ENCODE peak calls at places on chromosomes 2 and 18, in six cellular contexts. J is GM23248, U is endothelial cell of umbilical vein, O is thyroid gland, N is coronary artery, G is A549. X is an unnamed sample.

GRCh38 chr2:56448403-56448998 is 264.7 kb downstream of the CCDC85A start:
- DNase-seq in J (peak), U (no peak), G (peak), N (no peak), O (no peak), X (no peak)

GRCh38 chr2:196660264-196660663 is 20.7 kb downstream of the CCDC150 start:
- DNase-seq in J (peak), G (no peak), N (no peak), O (no peak), U (peak), X (no peak)

GRCh38 chr2:135797497-135798274 is 39.3 kb downstream of the LCT start:
- DNase-seq in O (peak), G (peak), U (peak), N (no peak), J (peak), X (no peak)

GRCh38 chr2:72917875-72918660 is 749 bp downstream of the EMX1 start:
- DNase-seq in J (no peak), U (no peak), O (no peak), N (no peak), G (no peak), X (no peak)

GRCh38 chr2:191304939-191305875 is 60.0 kb downstream of the MYO1B start:
- DNase-seq in U (peak), G (no peak), N (peak), J (peak), O (peak), X (no peak)

GRCh38 chr2:129760669-129761068 is 218.8 kb upstream of the RAB6C start:
- DNase-seq in U (no peak), O (no peak), G (no peak), J (no peak), N (peak), X (no peak)

GRCh38 chr2:1730047-1730937 is 14.0 kb downstream of the PXDN start:
- DNase-seq in U (peak), J (peak), O (no peak), N (peak), G (no peak), X (no peak)

GRCh38 chr2:11239718-11240462 is 84.6 kb downstream of the SLC66A3 start:
- DNase-seq in G (no peak), J (peak), N (no peak), U (peak), O (no peak), X (no peak)

GRCh38 chr2:38274286-38275276 is 102.5 kb downstream of the ATL2 start:
- DNase-seq in O (peak), U (peak), G (peak), N (no peak), J (peak), X (no peak)

GRCh38 chr2:160157861-160158813 is 41.9 kb downstream of the ITGB6 start:
- DNase-seq in O (no peak), U (no peak), J (peak), N (no peak), G (no peak), X (no peak)

GRCh38 chr2:36951574-36951973 is 14.8 kb downstream of the STRN start:
- DNase-seq in G (no peak), J (peak), N (no peak), O (no peak), U (peak), X (peak)

GRCh38 chr2:168608796-168609195 is 152.7 kb downstream of the CERS6 start:
- DNase-seq in G (no peak), N (no peak), J (peak), O (no peak), U (no peak), X (no peak)

GRCh38 chr2:12286347-12286746 is 430.4 kb upstream of the TRIB2 start:
- DNase-seq in U (no peak), J (no peak), O (no peak), G (no peak), N (no peak), X (no peak)

GRCh38 chr2:223247136-223247535 is 195.1 kb downstream of the KCNE4 start:
- DNase-seq in G (no peak), N (no peak), U (peak), O (no peak), J (peak), X (no peak)

GRCh38 chr18:39796413-39796812 is 2158.6 kb upstream of the PIK3C3 start:
- DNase-seq in U (no peak), O (no peak), N (no peak), J (no peak), G (no peak), X (no peak)

GRCh38 chr2:42170619-42171395 is 1.7 kb downstream of the EML4 start:
- DNase-seq in U (no peak), N (no peak), J (no peak), O (no peak), G (no peak), X (no peak)

GRCh38 chr2:1811971-1812350 is 67.6 kb upstream of the PXDN start:
- DNase-seq in N (no peak), G (no peak), O (no peak), J (no peak), U (no peak), X (no peak)

GRCh38 chr18:26453370-26454030 is 94.9 kb downstream of the KCTD1 start:
- DNase-seq in N (no peak), U (no peak), J (no peak), G (no peak), O (no peak), X (no peak)

GRCh38 chr2:1816414-1816911 is 72.1 kb upstream of the PXDN start:
- DNase-seq in U (no peak), O (no peak), G (no peak), N (no peak), J (peak), X (no peak)

GRCh38 chr2:206958236-206958635 is 18.9 kb downstream of the CPO start:
- DNase-seq in J (no peak), N (no peak), U (no peak), O (no peak), G (no peak), X (no peak)

GRCh38 chr2:23624378-23624777 is 239.4 kb downstream of the KLHL29 start:
- DNase-seq in J (no peak), O (no peak), N (no peak), U (no peak), G (peak), X (no peak)

GRCh38 chr2:98805412-98806265 is 74.7 kb upstream of the MGAT4A start:
- DNase-seq in J (peak), N (peak), G (no peak), O (peak), U (no peak), X (no peak)

GRCh38 chr2:216632952-216633615 is at the start of gene IGFBP2:
- DNase-seq in U (peak), O (peak), N (no peak), G (peak), J (peak), X (no peak)

GRCh38 chr2:113128386-113128664 is 927 bp downstream of the IL1RN start:
- DNase-seq in U (no peak), J (no peak), G (no peak), O (no peak), N (peak), X (no peak)
- H3K27ac ChIP-seq in U (no peak), J (no peak), G (no peak), O (no peak), N (no peak), X (no peak)

GRCh38 chr2:20423847-20424246 is 23.0 kb upstream of the RHOB start:
- DNase-seq in J (no peak), O (no peak), N (peak), G (no peak), U (no peak), X (no peak)

GRCh38 chr2:20425371-20425881 is 21.4 kb upstream of the RHOB start:
- DNase-seq in N (no peak), J (peak), O (no peak), U (no peak), G (no peak), X (no peak)

GRCh38 chr2:20425884-20426283 is 21.0 kb upstream of the RHOB start:
- DNase-seq in J (no peak), U (no peak), G (no peak), N (peak), O (no peak), X (no peak)

GRCh38 chr2:20423376-20423775 is 23.5 kb upstream of the RHOB start:
- DNase-seq in N (no peak), G (no peak), O (no peak), J (no peak), U (no peak), X (no peak)

DNA sequence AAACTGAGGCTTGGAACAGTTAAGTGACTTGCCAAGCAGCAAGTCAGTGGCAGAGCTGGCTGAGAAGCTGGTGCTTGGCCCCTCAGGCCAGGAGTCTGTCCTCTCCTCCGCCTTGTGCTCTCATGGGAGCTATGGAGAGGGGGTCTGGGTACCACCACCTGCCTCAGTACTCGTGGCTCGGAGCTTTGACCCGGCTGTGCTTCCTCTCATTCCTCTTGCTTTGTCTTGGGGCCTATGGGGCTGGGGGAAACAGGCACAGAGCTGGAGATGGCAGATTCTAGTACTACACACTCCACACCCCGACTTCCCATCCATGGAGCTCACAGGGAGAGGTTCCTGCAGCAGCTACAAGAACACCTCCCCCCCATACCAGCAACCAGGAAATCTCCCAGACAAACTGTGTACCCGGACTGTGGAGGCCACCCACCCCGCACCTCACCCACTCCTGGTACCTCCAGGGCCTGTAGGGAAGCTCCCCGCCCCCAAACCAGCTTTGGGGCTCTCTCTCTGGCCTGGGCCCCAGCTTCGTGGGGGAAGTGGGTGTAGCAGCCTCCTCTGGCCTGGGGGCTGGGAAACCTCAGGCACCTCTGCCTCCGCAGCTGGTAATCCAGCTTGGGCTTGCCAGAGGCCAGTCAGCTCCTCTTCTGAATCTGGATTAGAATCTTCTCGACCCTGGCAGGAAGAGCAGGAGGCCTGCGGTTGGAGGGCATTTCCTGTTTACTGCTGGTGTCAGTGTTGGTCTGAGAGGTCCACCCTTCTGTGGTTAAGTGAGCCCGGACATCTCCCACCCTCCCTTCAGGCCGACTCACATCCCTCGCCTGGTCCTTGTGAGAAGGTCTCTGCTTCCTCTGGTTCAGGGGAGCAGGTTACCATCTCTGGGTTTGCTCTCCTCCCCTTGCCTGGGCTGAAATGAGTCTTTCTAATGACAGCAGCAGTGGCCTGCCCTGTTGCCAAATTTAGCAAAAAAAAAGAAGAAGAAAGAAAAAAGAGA is 22.3 kb upstream of the RHOB start:
- DNase-seq in U (peak), G (no peak), J (peak), N (peak), O (no peak), X (no peak)
- H3K27ac ChIP-seq in U (no peak), G (peak), J (peak), N (peak), O (peak), X (peak)

DNA sequence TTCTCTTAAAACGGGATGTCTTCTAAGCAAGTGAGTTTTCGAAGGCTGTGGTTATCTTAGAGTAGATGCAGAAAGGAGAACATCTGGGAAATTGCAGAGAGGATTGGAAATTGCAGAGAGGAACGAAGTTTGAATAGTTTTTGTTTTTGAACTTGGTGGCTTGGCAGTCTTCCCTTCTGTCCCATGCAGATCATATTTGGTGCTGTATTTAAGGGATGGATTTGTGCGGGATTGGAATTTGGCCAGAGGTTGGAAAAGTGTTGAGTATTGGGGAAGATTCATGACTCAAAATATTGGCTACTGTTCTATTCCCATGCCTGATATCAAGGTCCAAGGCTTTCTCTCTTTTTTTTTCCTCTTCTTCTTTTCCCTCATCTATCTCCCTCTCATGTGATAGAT is 18.2 kb downstream of the PTPRM start:
- DNase-seq in N (no peak), G (no peak), U (no peak), O (no peak), J (no peak), X (no peak)
- H3K27ac ChIP-seq in N (no peak), G (no peak), U (no peak), O (no peak), J (no peak), X (no peak)

GRCh38 chr18:23964282-23965238 is 50.0 kb upstream of the TTC39C start:
- DNase-seq in G (no peak), U (no peak), N (no peak), J (no peak), O (no peak), X (no peak)
- H3K27ac ChIP-seq in G (no peak), U (no peak), N (no peak), J (no peak), O (no peak), X (no peak)

DNA sequence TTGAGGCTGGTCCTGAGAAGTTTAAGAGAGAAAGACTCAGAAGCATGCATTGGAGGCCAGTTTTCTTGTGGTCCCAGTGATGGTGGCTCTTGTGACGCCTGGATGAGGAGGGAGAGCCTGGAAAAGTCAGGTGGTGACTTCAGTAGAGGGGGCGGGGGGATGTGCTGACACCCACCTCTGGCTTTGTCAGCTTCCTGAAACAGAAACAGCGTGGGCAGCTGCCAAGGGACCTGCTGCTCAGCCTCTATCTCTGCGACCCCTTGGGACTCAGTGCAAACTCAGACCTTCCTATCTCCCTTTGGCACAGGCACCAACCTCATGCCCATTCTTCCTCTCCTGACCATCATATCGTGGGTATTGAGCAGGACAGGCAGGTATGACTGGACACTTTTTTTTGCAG is 6.4 kb downstream of the TGFBRAP1 start:
- DNase-seq in J (no peak), U (peak), N (no peak), O (no peak), G (no peak), X (no peak)
- H3K27ac ChIP-seq in J (no peak), U (no peak), N (no peak), O (no peak), G (no peak), X (no peak)

GRCh38 chr18:35577045-35577848 is 4.3 kb upstream of the GALNT1 start:
- DNase-seq in G (no peak), O (no peak), J (no peak), N (no peak), U (no peak), X (no peak)
- H3K27ac ChIP-seq in G (no peak), O (no peak), J (no peak), N (no peak), U (no peak), X (no peak)

DNA sequence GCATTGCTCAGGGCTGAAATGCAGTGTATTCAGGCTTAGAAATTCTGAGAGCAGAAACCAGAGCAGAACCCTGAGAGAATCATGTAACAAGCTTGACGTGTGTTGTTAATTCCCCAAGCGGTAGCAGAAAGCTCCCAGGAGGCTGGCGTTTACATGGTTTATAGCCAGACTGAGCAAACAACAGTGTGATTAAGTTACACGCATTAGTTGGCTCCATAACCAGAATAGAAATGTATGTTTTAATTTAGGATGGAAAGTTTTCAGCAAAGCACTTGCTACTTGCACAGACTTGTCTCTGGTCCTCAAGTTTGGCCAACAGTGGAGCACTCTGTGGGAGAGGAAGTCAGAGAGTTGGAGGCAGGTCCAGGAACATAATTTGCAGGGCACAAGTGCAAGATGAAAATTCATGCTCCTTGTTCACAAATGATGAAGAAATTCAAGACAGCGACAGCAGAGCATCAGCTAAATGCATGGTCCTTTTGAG is 69.3 kb downstream of the MAPK4 start:
- DNase-seq in G (no peak), N (no peak), J (no peak), U (no peak), O (no peak), X (no peak)
- H3K27ac ChIP-seq in G (no peak), N (peak), J (no peak), U (no peak), O (no peak), X (peak)

GRCh38 chr18:48222118-48222517 is 187.1 kb downstream of the ZBTB7C start:
- DNase-seq in J (peak), G (no peak), N (no peak), O (peak), U (no peak), X (no peak)
- H3K27ac ChIP-seq in J (no peak), G (no peak), N (no peak), O (no peak), U (no peak), X (no peak)

GRCh38 chr2:85811173-85811849 is 57.5 kb downstream of the ATOH8 start:
- DNase-seq in U (peak), G (no peak), O (peak), J (peak), N (peak), X (no peak)
- H3K27ac ChIP-seq in U (no peak), G (peak), O (peak), J (peak), N (peak), X (no peak)

GRCh38 chr18:79001001-79001400 is 21.4 kb downstream of the SALL3 start:
- DNase-seq in N (no peak), J (no peak), O (no peak), G (no peak), U (no peak), X (no peak)
- H3K27ac ChIP-seq in N (no peak), J (no peak), O (no peak), G (no peak), U (no peak), X (no peak)

X was measured in caudate nucleus.